ENCODE peak calls at places on chromosomes 6 and 20, in four cellular contexts. X is heart left ventricle, Z is fibroblast of mammary gland, F is sigmoid colon. Q is an unnamed sample.
A peak's percentile ranks its signal among the peaks of the same experiment; 100 is the strongest.

GRCh38 chr6:31614674-31615578 is at the start of gene AIF1:
- DNase-seq in X (no peak), Z (no peak), F (no peak), Q (no peak)

GRCh38 chr6:170224694-170225660 is 65.9 kb downstream of the DLL1 start:
- DNase-seq in X (peak; percentile 12), Z (no peak), F (peak; percentile 48), Q (no peak)

GRCh38 chr20:57027752-57028151 is 238.7 kb downstream of the BMP7 start:
- DNase-seq in X (no peak), Z (no peak), F (no peak), Q (no peak)

GRCh38 chr6:42511803-42512422 is 51.9 kb upstream of the UBR2 start:
- DNase-seq in X (no peak), Z (peak; percentile 82), F (no peak), Q (no peak)

GRCh38 chr20:17856024-17856564 is 112.5 kb downstream of the SNX5 start:
- DNase-seq in X (no peak), Z (no peak), F (no peak), Q (peak; percentile 69)

GRCh38 chr20:40085513-40085912 is 603.5 kb downstream of the MAFB start:
- DNase-seq in X (no peak), Z (no peak), F (no peak), Q (no peak)

GRCh38 chr6:52511572-52512151 is 65.2 kb downstream of the TRAM2 start:
- DNase-seq in X (no peak), Z (peak; percentile 87), F (no peak), Q (no peak)

GRCh38 chr20:44615169-44615791 is 32.9 kb downstream of the PKIG start:
- DNase-seq in X (peak; percentile 66), Z (peak; percentile 69), F (no peak), Q (no peak)

GRCh38 chr20:10637062-10637559 is 36.7 kb downstream of the JAG1 start:
- DNase-seq in X (no peak), Z (peak; percentile 75), F (peak; percentile 85), Q (no peak)

GRCh38 chr6:16583151-16583762 is 178.0 kb downstream of the ATXN1 start:
- DNase-seq in X (no peak), Z (peak; percentile 40), F (no peak), Q (no peak)

GRCh38 chr20:21053002-21053762 is 53.0 kb downstream of the LINC00237 start:
- DNase-seq in X (no peak), Z (no peak), F (no peak), Q (no peak)
- TF ChIP-seq CTCF in X (no peak), Z (no peak), F (no peak), Q (no peak)

DNA sequence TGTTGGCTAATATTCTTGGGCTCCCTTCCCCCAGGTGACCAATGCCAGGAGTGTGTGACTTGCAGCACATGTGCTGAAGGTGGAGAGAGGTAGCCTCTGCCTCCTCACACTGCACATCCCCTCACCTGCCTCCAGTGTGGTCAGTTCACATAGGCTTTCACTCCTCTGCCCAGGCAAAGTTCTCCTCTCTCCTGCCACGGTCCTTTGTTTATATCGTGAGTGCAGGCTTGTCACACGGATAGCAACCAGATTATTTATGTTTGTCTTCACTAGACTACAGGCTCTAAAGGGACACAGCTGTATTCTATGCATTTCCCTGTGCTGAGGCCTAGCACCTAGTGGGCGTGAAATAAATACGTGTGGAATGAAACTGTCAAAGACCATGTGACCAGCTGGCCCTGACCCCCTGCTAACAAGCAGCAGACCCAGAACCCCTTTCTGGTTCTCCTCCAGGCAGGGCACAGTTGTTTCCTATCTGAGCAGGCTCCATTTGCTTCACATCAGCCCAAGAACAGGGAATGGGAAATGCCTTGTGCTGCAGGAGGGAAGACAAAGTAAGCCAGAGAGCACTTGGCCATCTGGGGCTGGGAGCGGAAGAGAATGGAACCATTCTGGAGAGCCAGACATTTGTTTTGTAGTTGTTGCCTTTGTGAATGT is 42.3 kb downstream of the UNC5CL start:
- DNase-seq in X (no peak), Z (no peak), F (no peak), Q (no peak)
- TF ChIP-seq CTCF in X (no peak), Z (no peak), F (no peak), Q (no peak)

DNA sequence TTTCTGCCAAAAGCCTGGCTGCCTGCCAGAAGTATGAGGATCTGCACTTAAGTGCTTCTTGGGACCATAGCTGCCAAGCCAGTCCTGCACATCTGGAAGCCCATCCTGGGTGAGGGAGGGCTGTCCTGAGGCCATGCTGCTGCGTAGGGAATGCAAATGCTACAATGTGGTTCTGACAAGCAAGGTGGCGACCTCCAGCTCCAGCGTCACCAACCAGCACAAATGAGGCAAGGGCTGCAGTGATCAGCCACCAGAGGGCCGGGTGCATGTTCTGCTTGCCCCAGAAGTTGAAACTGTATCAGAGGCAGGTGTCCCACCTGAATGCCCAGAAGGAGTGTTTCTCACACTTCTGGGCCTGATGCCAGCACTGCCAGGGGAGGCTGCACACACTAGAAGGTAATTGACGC is 99.1 kb upstream of the KCNQ5 start:
- DNase-seq in X (no peak), Z (no peak), F (no peak), Q (peak; percentile 14)
- TF ChIP-seq CTCF in X (no peak), Z (no peak), F (no peak), Q (no peak)

DNA sequence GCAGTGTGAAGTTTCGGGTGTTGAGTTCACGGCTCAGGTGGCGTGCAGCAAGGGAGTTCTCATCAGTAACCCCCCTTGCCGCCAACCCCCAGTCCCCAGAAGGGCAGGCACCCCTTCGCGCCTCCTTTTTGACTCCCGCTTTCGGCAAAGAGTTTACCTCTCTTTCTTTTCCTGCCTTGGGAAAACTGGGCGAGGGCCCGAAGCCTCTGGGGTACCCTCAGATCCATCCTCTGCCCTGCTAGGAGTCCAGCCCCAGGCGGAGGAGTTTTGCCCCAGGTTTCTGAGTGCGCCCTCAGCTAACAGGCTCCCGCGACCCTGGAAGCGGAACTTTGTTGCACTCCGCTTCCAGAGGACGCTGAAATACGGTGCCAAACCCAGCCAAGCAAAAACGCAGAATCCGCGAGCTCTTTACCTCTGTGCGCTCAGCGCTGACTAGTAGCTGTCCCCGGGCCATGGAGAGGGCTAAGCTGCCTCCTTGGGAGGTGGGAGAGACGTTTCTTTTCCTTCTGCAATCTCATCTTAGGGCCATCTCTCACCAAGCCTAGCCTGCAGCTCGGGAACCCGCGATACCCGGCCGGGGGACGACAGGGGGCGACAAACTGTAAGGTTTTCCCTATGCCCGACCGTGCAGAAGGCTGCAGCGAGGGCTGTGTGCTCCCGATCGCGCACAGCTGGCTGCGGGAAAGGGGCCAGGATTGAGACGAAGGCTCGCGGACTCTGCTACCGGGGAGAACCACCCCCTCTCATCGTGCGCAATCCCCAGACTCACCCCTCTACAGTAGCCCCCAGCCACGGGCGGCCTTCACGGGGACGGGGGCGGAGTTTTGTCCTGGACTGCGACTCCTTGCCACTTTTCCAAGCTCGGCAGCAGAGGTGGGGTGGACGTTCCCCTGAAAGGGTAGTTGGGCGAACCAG is 2.7 kb upstream of the PAX1 start:
- DNase-seq in X (no peak), Z (peak; percentile 35), F (peak; percentile 80), Q (peak; percentile 55)
- TF ChIP-seq CTCF in X (peak; percentile 43), Z (peak; percentile 44), F (peak; percentile 26), Q (peak; percentile 64)

Q was measured in GM20000.